ENCODE peak calls at places on chromosome 4, in seven cellular contexts. D is uterus, G is GM12878, C is esophagus muscularis mucosa, M is ovary, E is HCT116, L is right lobe of liver. K is an unnamed sample. For H3K4me1, the result is how much of the 10 kb centered on the place peaks cover.

GRCh38 chr4:41628916-41629315 is 91.0 kb downstream of the LIMCH1 start:
- DNase-seq in D (no peak), G (no peak), C (no peak), M (no peak), E (no peak), L (no peak), K (no peak)

GRCh38 chr4:144449623-144450022 is 196.3 kb upstream of the HHIP start:
- DNase-seq in D (no peak), G (no peak), C (no peak), M (no peak), E (no peak), L (no peak), K (no peak)

GRCh38 chr4:68365068-68365467 is 15.2 kb upstream of the YTHDC1 start:
- DNase-seq in D (no peak), G (no peak), C (no peak), M (no peak), E (no peak), L (no peak), K (no peak)

GRCh38 chr4:74166823-74167222 is 8.9 kb downstream of the MTHFD2L start:
- DNase-seq in D (no peak), G (no peak), C (no peak), M (no peak), E (no peak), L (no peak), K (no peak)

GRCh38 chr4:42673084-42673429 is 16.2 kb upstream of the ATP8A1 start:
- DNase-seq in D (no peak), G (no peak), C (no peak), M (no peak), E (no peak), L (no peak), K (no peak)

GRCh38 chr4:69858683-69859082 is 1.3 kb downstream of the SULT1E1 start:
- DNase-seq in D (no peak), G (no peak), C (no peak), M (no peak), E (no peak), L (no peak), K (no peak)

GRCh38 chr4:173346074-173346473 is 11.9 kb upstream of the HMGB2 start:
- DNase-seq in D (no peak), G (no peak), C (no peak), M (no peak), E (no peak), L (no peak), K (no peak)

GRCh38 chr4:168362025-168362401 is 43.5 kb upstream of the DDX60 start:
- DNase-seq in D (no peak), G (no peak), C (no peak), M (no peak), E (no peak), L (no peak), K (no peak)

GRCh38 chr4:48960988-48961635 is 25.0 kb upstream of the CWH43 start:
- DNase-seq in D (no peak), G (no peak), C (no peak), M (no peak), E (no peak), L (no peak), K (no peak)

GRCh38 chr4:2797545-2798305 is 4.8 kb downstream of the SH3BP2 start:
- DNase-seq in D (peak), G (no peak), C (no peak), M (no peak), E (no peak), L (peak), K (peak)

GRCh38 chr4:18675586-18675985 is 654.0 kb upstream of the LCORL start:
- DNase-seq in D (no peak), G (no peak), C (no peak), M (no peak), E (no peak), L (no peak), K (no peak)

GRCh38 chr4:40507977-40508376 is 121.7 kb downstream of the RBM47 start:
- DNase-seq in D (no peak), G (no peak), C (no peak), M (no peak), E (no peak), L (no peak), K (no peak)

GRCh38 chr4:38562751-38563198 is 101.2 kb upstream of the KLF3 start:
- DNase-seq in D (peak), G (no peak), C (peak), M (no peak), E (no peak), L (peak), K (peak)

GRCh38 chr4:13703096-13703495 is 75.6 kb upstream of the BOD1L1 start:
- DNase-seq in D (no peak), G (no peak), C (no peak), M (no peak), E (no peak), L (no peak), K (no peak)

GRCh38 chr4:13706130-13706529 is 78.6 kb upstream of the BOD1L1 start:
- DNase-seq in D (no peak), G (no peak), C (no peak), M (no peak), E (no peak), L (no peak), K (no peak)

GRCh38 chr4:13705521-13706035 is 78.1 kb upstream of the BOD1L1 start:
- DNase-seq in D (peak), G (no peak), C (no peak), M (no peak), E (no peak), L (peak), K (no peak)

GRCh38 chr4:13704020-13704419 is 76.5 kb upstream of the BOD1L1 start:
- DNase-seq in D (no peak), G (no peak), C (no peak), M (no peak), E (no peak), L (no peak), K (no peak)

GRCh38 chr4:13704761-13705160 is 77.2 kb upstream of the BOD1L1 start:
- DNase-seq in D (no peak), G (no peak), C (no peak), M (no peak), E (no peak), L (no peak), K (no peak)
- H3K4me1 ChIP-seq in D (under half), G (under half), C (under half), M (under half), E (under half), L (under half), K (under half)

DNA sequence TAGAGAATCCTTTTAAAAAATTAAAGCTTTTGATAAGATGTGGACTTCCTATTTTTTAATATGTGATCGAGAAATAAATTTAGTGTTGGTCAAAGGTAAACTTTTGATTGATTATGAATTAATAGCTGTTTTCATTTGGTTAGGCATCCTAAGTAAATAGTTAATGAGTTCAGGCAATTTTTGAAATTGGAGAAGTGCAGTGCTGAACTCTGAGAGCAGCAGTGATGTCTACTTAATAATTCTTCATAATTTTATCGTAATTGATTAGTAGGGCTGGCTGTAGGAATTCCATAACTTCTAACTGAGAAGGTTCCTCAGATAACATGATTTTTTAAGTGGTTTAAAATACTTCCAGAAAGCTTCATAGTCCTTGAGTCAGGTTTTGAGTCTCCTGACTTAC is 1.5 kb downstream of the MND1 start:
- DNase-seq in D (no peak), G (no peak), C (no peak), M (no peak), E (no peak), L (no peak), K (no peak)
- H3K4me3 ChIP-seq in D (no peak), G (peak), C (peak), M (no peak), E (peak), L (no peak), K (no peak)

GRCh38 chr4:107778784-107779530 is 45.8 kb upstream of the SGMS2 start:
- DNase-seq in D (no peak), G (no peak), C (no peak), M (no peak), E (no peak), L (no peak), K (no peak)
- TF ChIP-seq POLR2A in D (no peak), G (no peak), C (no peak), M (no peak), E (no peak), L (no peak), K (no peak)

GRCh38 chr4:101306225-101306624 is 41.1 kb downstream of the PPP3CA start:
- DNase-seq in D (no peak), G (no peak), C (no peak), M (no peak), E (no peak), L (no peak), K (no peak)
- H3K4me1 ChIP-seq in D (under half), G (under half), C (under half), M (under half), E (under half), L (under half), K (under half)

GRCh38 chr4:183635333-183635732 is 23.7 kb downstream of the RWDD4 start:
- DNase-seq in D (no peak), G (no peak), C (no peak), M (peak), E (no peak), L (no peak), K (no peak)

GRCh38 chr4:183636923-183637322 is 22.1 kb downstream of the RWDD4 start:
- DNase-seq in D (no peak), G (no peak), C (no peak), M (no peak), E (no peak), L (no peak), K (no peak)

GRCh38 chr4:183636488-183636887 is 22.5 kb downstream of the RWDD4 start:
- DNase-seq in D (no peak), G (no peak), C (no peak), M (no peak), E (no peak), L (no peak), K (no peak)

GRCh38 chr4:183634086-183634485 is 24.9 kb downstream of the RWDD4 start:
- DNase-seq in D (no peak), G (no peak), C (no peak), M (no peak), E (no peak), L (no peak), K (no peak)

GRCh38 chr4:183635737-183636136 is 23.2 kb downstream of the RWDD4 start:
- DNase-seq in D (no peak), G (no peak), C (no peak), M (no peak), E (no peak), L (no peak), K (no peak)
- H3K4me3 ChIP-seq in D (no peak), G (no peak), C (no peak), M (peak), E (no peak), L (no peak), K (no peak)